ENCODE peak calls at places on chromosomes 2 and 18, in ten cellular contexts. One of them, this sample, is unnamed.

GRCh38 chr2:237280937-237281336 is 133.0 kb downstream of the COL6A3 start:
- DNase-seq in renal cortical epithelial cell: no peak
- DNase-seq in stimulated activated CD4-positive, alpha-beta T cell treated with anti-CD3 and anti-CD28 coated beads, Interleukin-1b, Interleukin-23, amount 100 ng/mL, for 1 hour: no peak
- DNase-seq in skeletal muscle cell: no peak
- DNase-seq in HT1080: no peak
- DNase-seq in A172: no peak
- DNase-seq in stimulated activated CD8-positive, alpha-beta memory T cell treated with anti-CD3 and anti-CD28 coated beads, Interleukin-7, amount 100 ng/mL, for 1 hour: no peak
- DNase-seq in RPMI7951: no peak
- DNase-seq in NCI-H1694: no peak
- DNase-seq in CD8-positive, alpha-beta T cell: no peak
- DNase-seq in this sample: no peak

GRCh38 chr2:22355816-22356433 is 1029.1 kb upstream of the KLHL29 start:
- DNase-seq in skeletal muscle cell: no peak
- DNase-seq in renal cortical epithelial cell: peak; percentile 7
- DNase-seq in RPMI7951: no peak
- DNase-seq in CD8-positive, alpha-beta T cell: peak; percentile 49
- DNase-seq in stimulated activated CD8-positive, alpha-beta memory T cell treated with anti-CD3 and anti-CD28 coated beads, Interleukin-7, amount 100 ng/mL, for 1 hour: peak; percentile 5
- DNase-seq in HT1080: peak; percentile 32
- DNase-seq in stimulated activated CD4-positive, alpha-beta T cell treated with anti-CD3 and anti-CD28 coated beads, Interleukin-1b, Interleukin-23, amount 100 ng/mL, for 1 hour: no peak
- DNase-seq in A172: peak; percentile 22
- DNase-seq in NCI-H1694: peak; percentile 64
- DNase-seq in this sample: no peak

GRCh38 chr18:10660485-10660884 is 134.7 kb downstream of the NAPG start:
- DNase-seq in NCI-H1694: no peak
- DNase-seq in HT1080: no peak
- DNase-seq in renal cortical epithelial cell: peak; percentile 91
- DNase-seq in stimulated activated CD8-positive, alpha-beta memory T cell treated with anti-CD3 and anti-CD28 coated beads, Interleukin-7, amount 100 ng/mL, for 1 hour: no peak
- DNase-seq in stimulated activated CD4-positive, alpha-beta T cell treated with anti-CD3 and anti-CD28 coated beads, Interleukin-1b, Interleukin-23, amount 100 ng/mL, for 1 hour: no peak
- DNase-seq in A172: no peak
- DNase-seq in skeletal muscle cell: peak; percentile 28
- DNase-seq in CD8-positive, alpha-beta T cell: no peak
- DNase-seq in RPMI7951: peak; percentile 33
- DNase-seq in this sample: no peak

GRCh38 chr2:216279459-216279858 is 92.8 kb downstream of the MARCHF4 start:
- DNase-seq in CD8-positive, alpha-beta T cell: no peak
- DNase-seq in skeletal muscle cell: peak; percentile 55
- DNase-seq in stimulated activated CD8-positive, alpha-beta memory T cell treated with anti-CD3 and anti-CD28 coated beads, Interleukin-7, amount 100 ng/mL, for 1 hour: no peak
- DNase-seq in stimulated activated CD4-positive, alpha-beta T cell treated with anti-CD3 and anti-CD28 coated beads, Interleukin-1b, Interleukin-23, amount 100 ng/mL, for 1 hour: no peak
- DNase-seq in A172: no peak
- DNase-seq in RPMI7951: peak; percentile 21
- DNase-seq in HT1080: no peak
- DNase-seq in NCI-H1694: no peak
- DNase-seq in renal cortical epithelial cell: no peak
- DNase-seq in this sample: no peak

GRCh38 chr18:1585881-1586488 is 681.3 kb downstream of the ADCYAP1 start:
- DNase-seq in RPMI7951: peak; percentile 41
- DNase-seq in A172: peak; percentile 39
- DNase-seq in renal cortical epithelial cell: peak; percentile 68
- DNase-seq in HT1080: peak; percentile 31
- DNase-seq in skeletal muscle cell: peak; percentile 4
- DNase-seq in CD8-positive, alpha-beta T cell: no peak
- DNase-seq in stimulated activated CD4-positive, alpha-beta T cell treated with anti-CD3 and anti-CD28 coated beads, Interleukin-1b, Interleukin-23, amount 100 ng/mL, for 1 hour: no peak
- DNase-seq in stimulated activated CD8-positive, alpha-beta memory T cell treated with anti-CD3 and anti-CD28 coated beads, Interleukin-7, amount 100 ng/mL, for 1 hour: no peak
- DNase-seq in NCI-H1694: peak; percentile 21
- DNase-seq in this sample: no peak

GRCh38 chr2:149063177-149063576 is 24.7 kb downstream of the LYPD6B start:
- DNase-seq in HT1080: no peak
- DNase-seq in skeletal muscle cell: no peak
- DNase-seq in RPMI7951: no peak
- DNase-seq in NCI-H1694: no peak
- DNase-seq in CD8-positive, alpha-beta T cell: no peak
- DNase-seq in renal cortical epithelial cell: no peak
- DNase-seq in stimulated activated CD8-positive, alpha-beta memory T cell treated with anti-CD3 and anti-CD28 coated beads, Interleukin-7, amount 100 ng/mL, for 1 hour: no peak
- DNase-seq in stimulated activated CD4-positive, alpha-beta T cell treated with anti-CD3 and anti-CD28 coated beads, Interleukin-1b, Interleukin-23, amount 100 ng/mL, for 1 hour: no peak
- DNase-seq in A172: no peak
- DNase-seq in this sample: no peak

GRCh38 chr2:121006783-121007489 is 271.3 kb downstream of the GLI2 start:
- DNase-seq in A172: no peak
- DNase-seq in renal cortical epithelial cell: no peak
- DNase-seq in HT1080: no peak
- DNase-seq in NCI-H1694: no peak
- DNase-seq in stimulated activated CD8-positive, alpha-beta memory T cell treated with anti-CD3 and anti-CD28 coated beads, Interleukin-7, amount 100 ng/mL, for 1 hour: no peak
- DNase-seq in skeletal muscle cell: no peak
- DNase-seq in CD8-positive, alpha-beta T cell: no peak
- DNase-seq in stimulated activated CD4-positive, alpha-beta T cell treated with anti-CD3 and anti-CD28 coated beads, Interleukin-1b, Interleukin-23, amount 100 ng/mL, for 1 hour: no peak
- DNase-seq in RPMI7951: no peak
- DNase-seq in this sample: no peak

GRCh38 chr2:134667541-134667940 is 51.3 kb downstream of the TMEM163 start:
- DNase-seq in HT1080: no peak
- DNase-seq in stimulated activated CD8-positive, alpha-beta memory T cell treated with anti-CD3 and anti-CD28 coated beads, Interleukin-7, amount 100 ng/mL, for 1 hour: no peak
- DNase-seq in stimulated activated CD4-positive, alpha-beta T cell treated with anti-CD3 and anti-CD28 coated beads, Interleukin-1b, Interleukin-23, amount 100 ng/mL, for 1 hour: no peak
- DNase-seq in CD8-positive, alpha-beta T cell: no peak
- DNase-seq in skeletal muscle cell: no peak
- DNase-seq in NCI-H1694: no peak
- DNase-seq in A172: no peak
- DNase-seq in renal cortical epithelial cell: peak; percentile 93
- DNase-seq in RPMI7951: no peak
- DNase-seq in this sample: no peak

GRCh38 chr2:101479328-101479727 is 4.4 kb upstream of the RFX8 start:
- DNase-seq in skeletal muscle cell: no peak
- DNase-seq in stimulated activated CD4-positive, alpha-beta T cell treated with anti-CD3 and anti-CD28 coated beads, Interleukin-1b, Interleukin-23, amount 100 ng/mL, for 1 hour: no peak
- DNase-seq in HT1080: no peak
- DNase-seq in A172: peak; percentile 33
- DNase-seq in renal cortical epithelial cell: no peak
- DNase-seq in CD8-positive, alpha-beta T cell: no peak
- DNase-seq in NCI-H1694: no peak
- DNase-seq in RPMI7951: peak; percentile 55
- DNase-seq in stimulated activated CD8-positive, alpha-beta memory T cell treated with anti-CD3 and anti-CD28 coated beads, Interleukin-7, amount 100 ng/mL, for 1 hour: no peak
- DNase-seq in this sample: no peak

GRCh38 chr2:181680937-181681811 is 857 bp upstream of the NEUROD1 start:
- DNase-seq in HT1080: no peak
- DNase-seq in stimulated activated CD4-positive, alpha-beta T cell treated with anti-CD3 and anti-CD28 coated beads, Interleukin-1b, Interleukin-23, amount 100 ng/mL, for 1 hour: no peak
- DNase-seq in A172: no peak
- DNase-seq in NCI-H1694: peak; percentile 83
- DNase-seq in renal cortical epithelial cell: no peak
- DNase-seq in CD8-positive, alpha-beta T cell: no peak
- DNase-seq in RPMI7951: no peak
- DNase-seq in stimulated activated CD8-positive, alpha-beta memory T cell treated with anti-CD3 and anti-CD28 coated beads, Interleukin-7, amount 100 ng/mL, for 1 hour: no peak
- DNase-seq in skeletal muscle cell: no peak
- DNase-seq in this sample: no peak

GRCh38 chr2:144625216-144626010 is 105.5 kb upstream of the ZEB2 start:
- DNase-seq in RPMI7951: no peak
- DNase-seq in NCI-H1694: no peak
- DNase-seq in stimulated activated CD8-positive, alpha-beta memory T cell treated with anti-CD3 and anti-CD28 coated beads, Interleukin-7, amount 100 ng/mL, for 1 hour: no peak
- DNase-seq in stimulated activated CD4-positive, alpha-beta T cell treated with anti-CD3 and anti-CD28 coated beads, Interleukin-1b, Interleukin-23, amount 100 ng/mL, for 1 hour: no peak
- DNase-seq in HT1080: no peak
- DNase-seq in skeletal muscle cell: no peak
- DNase-seq in renal cortical epithelial cell: peak; percentile 36
- DNase-seq in CD8-positive, alpha-beta T cell: no peak
- DNase-seq in A172: no peak
- DNase-seq in this sample: no peak

GRCh38 chr18:77168666-77169358 is 36.2 kb upstream of the MBP start:
- DNase-seq in skeletal muscle cell: no peak
- DNase-seq in stimulated activated CD8-positive, alpha-beta memory T cell treated with anti-CD3 and anti-CD28 coated beads, Interleukin-7, amount 100 ng/mL, for 1 hour: no peak
- DNase-seq in NCI-H1694: no peak
- DNase-seq in RPMI7951: no peak
- DNase-seq in renal cortical epithelial cell: no peak
- DNase-seq in stimulated activated CD4-positive, alpha-beta T cell treated with anti-CD3 and anti-CD28 coated beads, Interleukin-1b, Interleukin-23, amount 100 ng/mL, for 1 hour: no peak
- DNase-seq in HT1080: no peak
- DNase-seq in CD8-positive, alpha-beta T cell: no peak
- DNase-seq in A172: no peak
- DNase-seq in this sample: no peak

GRCh38 chr18:36539674-36540073 is 242.2 kb downstream of the FHOD3 start:
- DNase-seq in A172: no peak
- DNase-seq in RPMI7951: no peak
- DNase-seq in stimulated activated CD8-positive, alpha-beta memory T cell treated with anti-CD3 and anti-CD28 coated beads, Interleukin-7, amount 100 ng/mL, for 1 hour: no peak
- DNase-seq in CD8-positive, alpha-beta T cell: no peak
- DNase-seq in NCI-H1694: no peak
- DNase-seq in skeletal muscle cell: peak; percentile 19
- DNase-seq in HT1080: peak; percentile 11
- DNase-seq in stimulated activated CD4-positive, alpha-beta T cell treated with anti-CD3 and anti-CD28 coated beads, Interleukin-1b, Interleukin-23, amount 100 ng/mL, for 1 hour: no peak
- DNase-seq in renal cortical epithelial cell: peak; percentile 21
- DNase-seq in this sample: no peak

GRCh38 chr2:72222829-72223564 is 75.3 kb upstream of the CYP26B1 start:
- DNase-seq in skeletal muscle cell: no peak
- DNase-seq in NCI-H1694: no peak
- DNase-seq in RPMI7951: peak; percentile 69
- DNase-seq in renal cortical epithelial cell: no peak
- DNase-seq in A172: peak; percentile 46
- DNase-seq in CD8-positive, alpha-beta T cell: no peak
- DNase-seq in stimulated activated CD4-positive, alpha-beta T cell treated with anti-CD3 and anti-CD28 coated beads, Interleukin-1b, Interleukin-23, amount 100 ng/mL, for 1 hour: no peak
- DNase-seq in stimulated activated CD8-positive, alpha-beta memory T cell treated with anti-CD3 and anti-CD28 coated beads, Interleukin-7, amount 100 ng/mL, for 1 hour: no peak
- DNase-seq in HT1080: peak; percentile 48
- DNase-seq in this sample: no peak

GRCh38 chr2:25245141-25245540 is 76.8 kb upstream of the POMC start:
- DNase-seq in NCI-H1694: no peak
- DNase-seq in A172: no peak
- DNase-seq in renal cortical epithelial cell: no peak
- DNase-seq in stimulated activated CD4-positive, alpha-beta T cell treated with anti-CD3 and anti-CD28 coated beads, Interleukin-1b, Interleukin-23, amount 100 ng/mL, for 1 hour: no peak
- DNase-seq in HT1080: no peak
- DNase-seq in stimulated activated CD8-positive, alpha-beta memory T cell treated with anti-CD3 and anti-CD28 coated beads, Interleukin-7, amount 100 ng/mL, for 1 hour: no peak
- DNase-seq in RPMI7951: no peak
- DNase-seq in CD8-positive, alpha-beta T cell: no peak
- DNase-seq in skeletal muscle cell: no peak
- DNase-seq in this sample: no peak

This sample was measured in cerebellar nuclear complex.